ENCODE peak calls at places on chromosomes 5 and 9, in four cellular contexts. X, Z, A and N are unnamed samples. For H3K9me3, the result is how much of the 10 kb centered on the place peaks cover.

GRCh38 chr9:93577045-93577939 is 908 bp downstream of the PHF2 start:
- DNase-seq in X (peak), A (no peak), Z (peak), N (no peak)

GRCh38 chr5:113029614-113030013 is 53.0 kb downstream of the DCP2 start:
- DNase-seq in Z (peak), A (no peak), X (no peak), N (no peak)

GRCh38 chr5:173775692-173776135 is 112.4 kb upstream of the CPEB4 start:
- DNase-seq in X (no peak), A (no peak), Z (no peak), N (no peak)

GRCh38 chr9:138006576-138007233 is 129.1 kb downstream of the CACNA1B start:
- DNase-seq in Z (no peak), X (no peak), A (no peak), N (no peak)

GRCh38 chr9:99021512-99021911 is 77.8 kb downstream of the COL15A1 start:
- DNase-seq in Z (no peak), A (no peak), X (no peak), N (no peak)

GRCh38 chr5:151719228-151719861 is 32.6 kb upstream of the SPARC start:
- DNase-seq in A (no peak), X (no peak), Z (peak), N (peak)

GRCh38 chr5:60700347-60700815 is 415 bp upstream of the DEPDC1B start:
- DNase-seq in X (no peak), A (no peak), Z (peak), N (peak)

GRCh38 chr9:110081395-110081794 is 126.6 kb downstream of the C9orf152 start:
- DNase-seq in Z (no peak), A (no peak), X (no peak), N (no peak)

GRCh38 chr5:65919773-65920172 is 6.6 kb upstream of the ERBIN start:
- DNase-seq in Z (no peak), X (no peak), A (no peak), N (no peak)

GRCh38 chr5:31408814-31409213 is 123.1 kb downstream of the DROSHA start:
- DNase-seq in X (peak), Z (peak), A (no peak), N (no peak)

GRCh38 chr5:138243794-138244193 is 30.6 kb downstream of the GFRA3 start:
- DNase-seq in A (no peak), X (peak), Z (no peak), N (no peak)

GRCh38 chr5:111132731-111133435 is 40.7 kb downstream of the WDR36 start:
- DNase-seq in Z (no peak), X (no peak), A (no peak), N (no peak)

GRCh38 chr9:136729144-136729543 is 13.6 kb downstream of the LCN10 start:
- DNase-seq in A (no peak), Z (peak), X (no peak), N (peak)

GRCh38 chr5:115414406-115415142 is 118.1 kb upstream of the CCDC112 start:
- DNase-seq in A (no peak), X (no peak), Z (no peak), N (no peak)

GRCh38 chr5:73894860-73895259 is 268.9 kb downstream of the ARHGEF28 start:
- DNase-seq in X (no peak), A (no peak), Z (no peak), N (no peak)

GRCh38 chr9:128275198-128276007 is at the start of gene GOLGA2:
- DNase-seq in Z (peak), X (no peak), A (no peak), N (peak)

GRCh38 chr5:95533106-95533505 is 21.7 kb downstream of the SKIC3 start:
- DNase-seq in A (no peak), X (no peak), Z (no peak), N (no peak)

GRCh38 chr5:175750476-175751080 is 92.7 kb downstream of the HRH2 start:
- DNase-seq in A (no peak), Z (peak), X (no peak), N (no peak)

GRCh38 chr9:70079364-70080103 is 35.9 kb downstream of the MAMDC2 start:
- DNase-seq in Z (no peak), X (peak), A (no peak), N (no peak)

GRCh38 chr9:133855802-133856592 is 117.8 kb upstream of the SARDH start:
- DNase-seq in Z (no peak), A (peak), X (no peak), N (no peak)

GRCh38 chr5:108367679-108368334 is 14.1 kb downstream of the FBXL17 start:
- DNase-seq in X (no peak), Z (no peak), A (no peak), N (no peak)

GRCh38 chr9:114756920-114757319 is 48.9 kb downstream of the TNFSF15 start:
- DNase-seq in Z (no peak), A (no peak), X (no peak), N (no peak)
- H3K9me3 ChIP-seq in Z (under half), A (under half), X (under half), N (under half)

GRCh38 chr5:13211064-13211463 is 733.4 kb downstream of the DNAH5 start:
- DNase-seq in A (no peak), X (no peak), Z (no peak), N (no peak)
- H3K9me3 ChIP-seq in A (under half), X (under half), Z (under half), N (under half)

GRCh38 chr5:179114756-179115155 is 54.6 kb downstream of the ZNF354C start:
- DNase-seq in X (no peak), A (no peak), Z (no peak), N (no peak)
- H3K9me3 ChIP-seq in X (under half), A (under half), Z (under half), N (under half)

GRCh38 chr5:103259705-103260355 is 1.3 kb downstream of the MACIR start:
- DNase-seq in Z (peak), X (peak), A (no peak), N (peak)

GRCh38 chr5:103258957-103259704 is 568 bp downstream of the MACIR start:
- DNase-seq in Z (peak), A (peak), X (peak), N (peak)

GRCh38 chr5:103263054-103263453 is 4.5 kb downstream of the MACIR start:
- DNase-seq in X (no peak), A (no peak), Z (no peak), N (no peak)

GRCh38 chr5:103262422-103262871 is 3.9 kb downstream of the MACIR start:
- DNase-seq in Z (no peak), A (no peak), X (no peak), N (no peak)

GRCh38 chr5:103260951-103261350 is 2.4 kb downstream of the MACIR start:
- DNase-seq in A (no peak), Z (no peak), X (no peak), N (no peak)
- H3K9me3 ChIP-seq in A (under half), Z (under half), X (under half), N (under half)

GRCh38 chr5:178986326-178986960 is 8.7 kb downstream of the GRM6 start:
- DNase-seq in Z (no peak), X (no peak), A (no peak), N (no peak)

GRCh38 chr5:178991190-178992145 is 3.7 kb downstream of the GRM6 start:
- DNase-seq in X (no peak), Z (no peak), A (no peak), N (no peak)

GRCh38 chr5:178989311-178989710 is 5.8 kb downstream of the GRM6 start:
- DNase-seq in A (no peak), Z (no peak), X (no peak), N (no peak)

GRCh38 chr5:178990491-178990890 is 4.6 kb downstream of the GRM6 start:
- DNase-seq in A (no peak), Z (no peak), X (no peak), N (no peak)

DNA sequence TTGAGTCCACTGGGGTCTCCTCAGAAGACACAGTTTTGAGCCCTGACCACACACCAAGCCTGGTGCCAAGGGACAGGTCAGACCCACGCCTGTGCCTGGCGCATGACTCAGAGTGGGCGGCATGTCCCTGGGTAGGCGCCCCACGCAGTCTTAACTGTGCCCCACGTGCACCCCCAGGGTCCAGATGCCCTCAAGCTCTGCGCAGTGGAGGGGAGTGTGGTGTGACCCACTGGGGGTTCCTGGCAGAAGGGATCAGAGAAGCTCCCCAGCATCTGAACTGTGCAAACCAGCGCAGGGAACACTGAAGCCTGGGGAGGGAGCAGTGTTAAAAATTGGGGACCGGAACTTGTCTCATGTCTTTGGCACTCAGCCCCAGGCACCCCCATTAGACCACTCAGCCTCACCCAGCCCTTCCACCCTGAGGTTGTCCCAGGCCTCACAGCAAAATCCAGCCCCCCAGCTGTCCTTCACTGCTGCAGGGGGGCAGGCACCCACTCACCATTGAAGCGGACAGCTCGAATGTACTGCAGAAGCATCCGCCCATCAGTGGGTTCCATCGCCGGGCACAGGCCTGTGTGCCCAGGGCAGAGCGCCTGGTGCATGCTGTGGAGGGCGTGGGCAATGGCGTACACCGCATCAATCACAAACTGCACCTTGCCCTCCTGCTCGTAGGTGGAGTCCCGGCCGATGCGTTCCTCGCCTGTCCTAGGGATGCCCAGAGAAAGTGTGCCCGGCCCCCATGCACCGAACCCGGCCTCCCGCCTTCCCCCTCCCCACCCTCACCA is 6.5 kb downstream of the GRM6 start:
- DNase-seq in X (no peak), A (no peak), Z (no peak), N (no peak)
- H3K9me3 ChIP-seq in X (under half), A (under half), Z (under half), N (under half)

GRCh38 chr5:2251751-2252150 is 369.0 kb upstream of the IRX4 start:
- DNase-seq in A (no peak), Z (no peak), X (no peak), N (no peak)

GRCh38 chr5:2254404-2254803 is 371.7 kb upstream of the IRX4 start:
- DNase-seq in A (no peak), Z (no peak), X (no peak), N (no peak)

GRCh38 chr5:2254880-2255750 is 372.4 kb upstream of the IRX4 start:
- DNase-seq in A (no peak), X (no peak), Z (no peak), N (no peak)

GRCh38 chr5:2251298-2251697 is 368.6 kb upstream of the IRX4 start:
- DNase-seq in Z (no peak), X (no peak), A (no peak), N (no peak)

DNA sequence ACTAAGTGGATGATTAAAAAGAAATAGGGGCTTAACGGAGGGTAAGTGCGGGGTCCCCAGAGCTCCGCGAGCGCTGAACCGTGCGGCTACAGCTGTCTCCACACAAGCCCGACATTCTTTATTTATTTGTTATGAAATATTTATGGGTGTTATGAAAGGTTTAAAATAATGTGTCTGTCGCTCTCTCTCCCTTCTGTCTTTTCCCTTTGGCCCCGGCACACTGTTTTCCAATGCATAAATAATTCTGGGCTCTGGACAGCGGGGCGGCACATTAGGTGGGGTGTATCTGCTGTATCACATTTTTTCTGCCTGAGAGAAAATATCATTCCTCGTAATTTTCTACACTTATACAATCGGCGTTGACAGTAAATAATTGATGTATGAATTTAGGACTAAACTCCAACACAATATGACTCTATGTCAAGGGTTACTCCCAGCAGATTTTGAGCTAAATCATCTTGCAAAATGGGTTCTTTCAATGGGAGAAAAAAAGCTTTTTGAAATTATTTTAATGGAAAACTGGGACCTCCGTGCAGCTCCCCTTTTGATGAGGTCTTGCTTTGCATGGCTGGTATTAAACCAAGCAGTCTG is 370.4 kb upstream of the IRX4 start:
- DNase-seq in A (no peak), Z (no peak), X (no peak), N (no peak)
- H3K9me3 ChIP-seq in A (under half), Z (under half), X (under half), N (under half)

DNA sequence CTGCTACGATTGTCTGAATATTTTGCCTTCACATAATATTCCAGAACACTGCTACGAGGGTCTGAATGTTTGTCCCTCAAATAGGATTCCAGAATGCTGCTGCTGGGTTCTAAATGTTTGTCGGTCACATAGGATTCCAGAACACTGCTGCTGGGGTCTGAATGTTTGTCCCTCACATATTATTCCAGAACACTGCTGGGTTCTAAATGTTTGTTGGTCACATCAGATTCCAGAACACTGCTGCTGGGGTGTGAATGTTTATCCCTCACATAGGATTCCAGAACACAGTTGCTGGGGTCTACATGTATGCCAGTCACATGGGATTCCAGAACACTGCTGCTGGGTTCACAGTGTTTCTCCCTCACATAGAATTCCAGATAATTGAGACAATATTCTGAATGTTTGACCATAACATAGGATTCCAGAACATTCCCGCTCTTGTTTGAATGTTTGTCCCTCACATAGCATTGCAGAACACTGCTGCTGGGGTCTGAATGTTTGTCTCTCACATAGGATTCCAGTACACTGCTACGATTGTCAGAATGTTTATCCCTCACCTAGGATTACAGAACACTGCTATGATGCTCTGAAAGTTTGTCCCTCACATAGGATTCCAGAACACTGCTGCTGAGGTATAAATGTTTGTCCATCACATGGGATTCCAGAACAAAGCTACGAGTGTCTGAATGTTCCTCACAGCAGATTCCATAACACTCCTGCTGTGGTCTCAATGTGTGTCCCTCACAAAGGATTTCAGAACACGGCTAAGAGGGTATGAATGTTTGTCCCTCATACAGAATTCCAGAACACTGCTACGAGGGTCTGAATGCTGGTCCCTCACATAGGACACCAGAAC is 201.8 kb downstream of the FOXD4L6 start:
- DNase-seq in X (no peak), Z (no peak), A (no peak), N (no peak)
- H3K9me3 ChIP-seq in X (under half), Z (under half), A (under half), N (under half)